ENCODE peak calls at places on chromosomes 13 and 19, in four cellular contexts. S is breast epithelium, O is testis, Q is cardiac muscle cell. F is an unnamed sample.

GRCh38 chr13:49374585-49375290 is 69.1 kb downstream of the CAB39L start:
- DNase-seq in Q (no peak), S (no peak), O (no peak), F (peak; percentile 88)

GRCh38 chr19:1469200-1469935 is 9.6 kb downstream of the C19orf25 start:
- DNase-seq in O (no peak), S (no peak), Q (peak; percentile 30), F (no peak)

GRCh38 chr13:75258159-75258782 is 223.7 kb downstream of the TBC1D4 start:
- DNase-seq in O (no peak), S (no peak), Q (peak; percentile 54), F (peak; percentile 81)

GRCh38 chr13:101708115-101708514 is 255.6 kb downstream of the ITGBL1 start:
- DNase-seq in O (no peak), S (no peak), Q (no peak), F (no peak)

GRCh38 chr19:7806876-7807275 is 23.1 kb upstream of the EVI5L start:
- DNase-seq in Q (no peak), O (no peak), S (no peak), F (no peak)

GRCh38 chr13:33272531-33273124 is 12.9 kb downstream of the STARD13 start:
- DNase-seq in S (no peak), O (no peak), Q (no peak), F (no peak)

GRCh38 chr13:26184791-26185250 is 37.3 kb downstream of the RNF6 start:
- DNase-seq in O (peak; percentile 81), S (peak; percentile 40), Q (peak; percentile 72), F (peak; percentile 89)

GRCh38 chr13:20891034-20891433 is 11.5 kb downstream of the XPO4 start:
- DNase-seq in Q (no peak), S (no peak), O (no peak), F (no peak)

GRCh38 chr19:5184930-5185329 is 155.7 kb downstream of the PTPRS start:
- DNase-seq in Q (no peak), S (no peak), O (no peak), F (no peak)

GRCh38 chr13:81487151-81487550 is 1146.2 kb upstream of the SPRY2 start:
- DNase-seq in S (no peak), Q (peak; percentile 68), O (peak; percentile 36), F (peak; percentile 81)

GRCh38 chr13:28002886-28003698 is 14.6 kb upstream of the URAD start:
- DNase-seq in S (no peak), Q (no peak), O (no peak), F (no peak)

GRCh38 chr13:111886217-111886945 is 180.6 kb upstream of the SOX1 start:
- DNase-seq in S (no peak), O (no peak), Q (no peak), F (no peak)

GRCh38 chr13:32587774-32588165 is 1.5 kb downstream of the PDS5B start:
- DNase-seq in Q (no peak), O (no peak), S (no peak), F (no peak)

GRCh38 chr13:96109125-96109524 is 19.2 kb downstream of the HS6ST3 start:
- DNase-seq in S (no peak), Q (no peak), O (no peak), F (no peak)

GRCh38 chr19:41570639-41571112 is 5.3 kb upstream of the CEACAM21 start:
- DNase-seq in O (peak; percentile 91), S (peak; percentile 57), Q (peak; percentile 78), F (peak; percentile 82)

GRCh38 chr19:37362733-37363132 is 8.2 kb upstream of the ZNF527 start:
- DNase-seq in O (no peak), S (no peak), Q (peak; percentile 62), F (peak; percentile 37)

GRCh38 chr13:63902141-63902540 is 2486.5 kb upstream of the PCDH20 start:
- DNase-seq in O (no peak), S (no peak), Q (no peak), F (no peak)
- H3K4me3 ChIP-seq in O (no peak overlapping the region), S (no peak overlapping the region), Q (no peak overlapping the region), F (no peak overlapping the region)

DNA sequence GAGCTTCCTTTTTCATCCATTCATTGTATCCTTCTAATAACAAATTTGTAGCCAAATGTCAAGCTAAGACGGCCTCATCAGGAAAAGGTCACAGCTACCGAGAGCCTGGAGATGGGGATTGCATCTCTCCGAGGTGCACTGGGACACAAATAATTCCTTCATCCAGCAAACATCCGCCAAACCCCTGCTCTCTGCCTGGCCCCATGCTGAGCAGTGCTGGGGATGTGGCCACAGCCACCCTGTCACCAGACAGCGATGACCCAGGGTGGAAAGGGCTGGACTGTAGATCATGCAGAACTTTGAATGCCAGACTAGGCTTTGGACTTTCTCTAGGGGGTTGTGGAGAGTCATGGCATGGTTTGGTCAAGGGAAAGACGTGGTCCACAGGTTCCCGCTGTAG is 1.9 kb downstream of the TOMM40 start:
- DNase-seq in Q (no peak), O (no peak), S (no peak), F (no peak)
- TF ChIP-seq CTCF in Q (no peak), O (no peak), S (no peak), F (no peak)

GRCh38 chr19:45597425-45598111 is 4.4 kb downstream of the GPR4 start:
- DNase-seq in Q (no peak), S (no peak), O (no peak), F (no peak)
- H3K4me3 ChIP-seq in Q (no peak overlapping the region), S (no peak overlapping the region), O (no peak overlapping the region), F (no peak overlapping the region)

DNA sequence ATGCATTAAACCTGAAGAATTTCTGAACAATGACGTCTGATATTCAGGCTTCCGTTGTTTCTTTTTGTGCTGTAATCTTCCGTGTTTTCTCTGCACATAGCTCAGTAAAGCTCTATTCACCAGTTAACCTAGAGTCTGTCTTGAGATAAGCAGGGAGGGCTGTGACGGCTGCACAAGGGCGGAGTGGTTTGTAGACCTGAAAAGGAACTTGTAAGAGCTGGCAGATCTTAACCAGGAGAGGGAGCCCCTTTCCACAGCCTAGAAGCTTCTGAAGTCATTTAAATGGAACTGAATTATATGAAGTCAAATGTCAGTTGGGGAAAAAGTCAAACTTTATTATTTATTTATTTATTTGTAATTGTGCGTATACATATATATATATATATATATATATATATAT is 27.5 kb downstream of the DPRX start:
- DNase-seq in O (peak; percentile 65), S (peak; percentile 31), Q (peak; percentile 85), F (peak; percentile 39)
- TF ChIP-seq CTCF in O (no peak), S (no peak), Q (no peak), F (peak; percentile 43)

GRCh38 chr19:51125421-51126075 is 842 bp downstream of the SIGLEC9 start:
- DNase-seq in S (no peak), O (no peak), Q (no peak), F (no peak)
- H3K4me3 ChIP-seq in S (peak overlapping the region; percentile 1), O (peak overlapping the region; percentile 20), Q (no peak overlapping the region), F (no peak overlapping the region)

F was measured in choroid plexus epithelial cell.